ENCODE peak calls at places on chromosomes 11 and 22, in six cellular contexts. F, O, Q, I, P and T are unnamed samples. For H3K4me1, the result is how much of the 10 kb centered on the place peaks cover.

GRCh38 chr11:57397394-57397990 is 7.0 kb upstream of the PRG2 start:
- DNase-seq in I (no peak), F (no peak), O (no peak), Q (no peak), P (no peak), T (no peak)

GRCh38 chr11:56967726-56968125 is 21.0 kb upstream of the OR5AK2 start:
- DNase-seq in F (no peak), Q (no peak), O (no peak), P (no peak), I (no peak), T (no peak)

GRCh38 chr11:93494341-93494740 is 48.9 kb downstream of the SMCO4 start:
- DNase-seq in I (no peak), O (no peak), P (no peak), Q (no peak), F (no peak), T (no peak)

GRCh38 chr11:22927793-22928192 is 67.5 kb upstream of the CCDC179 start:
- DNase-seq in O (no peak), I (no peak), Q (no peak), F (no peak), P (no peak), T (no peak)

GRCh38 chr11:86551286-86551685 is 121.1 kb downstream of the ME3 start:
- DNase-seq in Q (no peak), O (peak), F (peak), P (no peak), I (no peak), T (no peak)

GRCh38 chr11:134267466-134267865 is 8.7 kb upstream of the GLB1L3 start:
- DNase-seq in I (no peak), Q (no peak), O (no peak), F (no peak), P (no peak), T (no peak)

GRCh38 chr11:34124885-34125668 is 19.6 kb downstream of the NAT10 start:
- DNase-seq in P (no peak), O (no peak), F (no peak), I (no peak), Q (no peak), T (no peak)

GRCh38 chr11:129061466-129062194 is 119.0 kb upstream of the TP53AIP1 start:
- DNase-seq in P (no peak), F (no peak), I (no peak), O (no peak), Q (no peak), T (no peak)

GRCh38 chr11:102495161-102496042 is 35.1 kb downstream of the MMP7 start:
- DNase-seq in O (peak), P (no peak), Q (peak), I (peak), F (peak), T (peak)

GRCh38 chr11:103031834-103032233 is 60.1 kb downstream of the DCUN1D5 start:
- DNase-seq in I (no peak), F (peak), O (no peak), Q (no peak), P (no peak), T (no peak)

GRCh38 chr11:6443269-6444003 is 2.6 kb upstream of the HPX start:
- DNase-seq in I (peak), P (no peak), Q (peak), O (peak), F (peak), T (peak)

GRCh38 chr11:132770802-132771545 is 761.3 kb downstream of the OPCML start:
- DNase-seq in Q (no peak), F (peak), I (no peak), O (peak), P (no peak), T (no peak)

GRCh38 chr11:102603091-102603490 is 22.0 kb downstream of the MMP20 start:
- DNase-seq in O (no peak), I (no peak), P (no peak), Q (no peak), F (peak), T (no peak)

GRCh38 chr11:119339581-119340334 is 925 bp downstream of the C1QTNF5 start:
- DNase-seq in O (peak), Q (no peak), F (peak), P (peak), I (no peak), T (peak)

GRCh38 chr11:65121447-65121864 is 478 bp downstream of the FAU start:
- DNase-seq in F (no peak), Q (no peak), P (peak), I (no peak), O (no peak), T (no peak)

GRCh38 chr22:19848298-19849224 is 6.1 kb downstream of the GNB1L start:
- DNase-seq in P (no peak), Q (no peak), F (no peak), O (no peak), I (no peak), T (no peak)

GRCh38 chr22:28440517-28441366 is 238.9 kb downstream of the TTC28 start:
- DNase-seq in O (no peak), I (no peak), F (peak), P (no peak), Q (no peak), T (no peak)

GRCh38 chr22:44063462-44064371 is 39.6 kb downstream of the PARVB start:
- DNase-seq in F (no peak), I (no peak), P (no peak), Q (no peak), O (no peak), T (no peak)

GRCh38 chr11:9755561-9755960 is 91.7 kb downstream of the SWAP70 start:
- DNase-seq in P (no peak), O (no peak), F (peak), I (no peak), Q (no peak), T (no peak)

GRCh38 chr11:64935634-64936081 is at the start of gene GPHA2:
- DNase-seq in I (no peak), F (peak), Q (no peak), P (no peak), O (no peak), T (no peak)

GRCh38 chr11:426851-427250 is 12.1 kb upstream of the SIGIRR start:
- DNase-seq in O (no peak), P (peak), I (no peak), F (no peak), Q (no peak), T (peak)

GRCh38 chr11:44290206-44290605 is 19.7 kb downstream of the ALX4 start:
- DNase-seq in Q (no peak), P (no peak), I (no peak), O (no peak), F (no peak), T (no peak)

GRCh38 chr11:71568707-71569349 is 3.5 kb downstream of the KRTAP5-10 start:
- DNase-seq in F (peak), Q (no peak), O (no peak), P (no peak), I (no peak), T (peak)

GRCh38 chr11:58567889-58568512 is 7.7 kb downstream of the LPXN start:
- DNase-seq in Q (peak), I (no peak), O (peak), P (no peak), F (peak), T (peak)

GRCh38 chr22:25402501-25403283 is 161.8 kb upstream of the GRK3 start:
- DNase-seq in F (peak), O (peak), Q (no peak), I (no peak), P (no peak), T (no peak)

GRCh38 chr11:129815596-129816461 is at the start of gene TMEM45B:
- DNase-seq in I (no peak), Q (peak), P (peak), F (no peak), O (no peak), T (peak)

GRCh38 chr22:48112687-48113521 is 1350.5 kb downstream of the TBC1D22A start:
- DNase-seq in I (no peak), F (no peak), O (no peak), Q (no peak), P (no peak), T (no peak)

GRCh38 chr11:32149748-32150147 is 58.9 kb downstream of the RCN1 start:
- DNase-seq in I (no peak), O (no peak), Q (no peak), P (no peak), F (no peak), T (no peak)

GRCh38 chr11:74570266-74571061 is 21.9 kb upstream of the POLD3 start:
- DNase-seq in O (peak), Q (no peak), P (no peak), F (peak), I (peak), T (peak)

GRCh38 chr11:36598051-36598450 is at the start of gene RAG2:
- DNase-seq in F (no peak), O (no peak), P (no peak), Q (no peak), I (no peak), T (no peak)

GRCh38 chr22:17370036-17370765 is 941 bp downstream of the CECR2 start:
- DNase-seq in P (no peak), O (peak), F (peak), I (no peak), Q (no peak), T (peak)

GRCh38 chr22:32564170-32565001 is 89.8 kb downstream of the FBXO7 start:
- DNase-seq in O (no peak), I (no peak), P (no peak), F (peak), Q (no peak), T (no peak)

GRCh38 chr11:7165911-7166310 is 77.1 kb downstream of the RBMXL2 start:
- DNase-seq in F (no peak), I (no peak), P (no peak), O (no peak), Q (no peak), T (peak)

GRCh38 chr22:49904040-49904369 is 14.2 kb downstream of the ALG12 start:
- DNase-seq in P (no peak), I (no peak), Q (no peak), F (no peak), O (no peak), T (no peak)

GRCh38 chr11:65488273-65489058 is 10.4 kb upstream of the MALAT1 start:
- DNase-seq in I (no peak), F (peak), Q (no peak), P (peak), O (no peak), T (no peak)

GRCh38 chr22:35378547-35379078 is 2.3 kb upstream of the HMOX1 start:
- DNase-seq in I (no peak), Q (no peak), O (no peak), P (no peak), F (no peak), T (no peak)

GRCh38 chr22:35380537-35381423 is at the start of gene HMOX1:
- DNase-seq in I (no peak), O (peak), F (peak), P (peak), Q (peak), T (peak)

GRCh38 chr22:35377735-35378134 is 3.2 kb upstream of the HMOX1 start:
- DNase-seq in O (no peak), F (no peak), P (no peak), Q (no peak), I (no peak), T (no peak)

GRCh38 chr22:35380013-35380412 is 883 bp upstream of the HMOX1 start:
- DNase-seq in F (peak), O (no peak), Q (no peak), I (no peak), P (peak), T (no peak)

DNA sequence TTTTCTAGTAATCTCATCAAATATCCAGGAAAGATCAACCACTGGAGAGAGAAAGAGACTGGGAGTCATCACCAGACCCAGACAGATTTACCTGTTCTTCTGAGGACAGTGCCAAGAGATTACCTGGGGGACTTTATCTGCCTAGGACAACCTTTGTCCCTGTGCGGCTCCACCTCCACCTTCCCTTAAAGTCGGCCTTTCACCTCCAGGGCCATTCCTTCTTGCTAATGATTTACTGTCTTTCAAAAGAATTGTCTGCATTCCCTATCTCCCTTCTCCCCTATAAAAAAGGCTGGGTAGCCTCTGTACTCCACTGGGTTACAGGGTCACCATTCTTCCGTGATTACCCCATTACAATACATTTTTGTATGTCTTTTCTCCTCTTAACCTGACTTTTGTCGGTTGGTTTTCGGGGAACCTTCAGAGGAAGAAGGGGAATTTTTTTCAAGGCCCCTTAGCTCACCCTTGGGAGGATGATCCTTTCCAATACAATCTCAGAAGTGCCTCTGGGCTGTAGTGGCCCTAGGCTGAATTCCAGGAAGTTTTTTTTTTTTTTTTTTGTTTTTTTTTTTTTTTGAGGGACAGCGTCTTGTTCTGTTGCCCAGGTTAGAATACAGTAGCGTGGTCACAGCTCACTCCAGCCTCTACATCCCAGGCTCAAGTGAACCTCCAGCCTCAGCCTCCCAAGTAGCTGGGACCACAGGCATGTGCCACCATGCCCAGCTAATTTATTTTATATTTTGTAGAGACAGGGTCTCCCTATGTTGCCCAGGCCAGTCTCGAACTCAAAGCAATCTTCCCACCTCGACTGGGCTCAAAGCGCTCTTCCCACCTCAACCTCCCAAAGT is 1.5 kb upstream of the HMOX1 start:
- DNase-seq in I (no peak), P (peak), O (no peak), Q (no peak), F (no peak), T (no peak)
- H3K4me1 ChIP-seq in I (under half), P (under half), O (under half), Q (under half), F (under half), T (under half)

GRCh38 chr22:30321461-30321860 is 5.3 kb downstream of the TBC1D10A start:
- DNase-seq in F (no peak), P (no peak), I (no peak), Q (no peak), O (peak), T (no peak)

GRCh38 chr22:30315962-30316576 is 10.7 kb downstream of the TBC1D10A start:
- DNase-seq in I (no peak), O (no peak), F (no peak), Q (no peak), P (no peak), T (no peak)

GRCh38 chr22:30318773-30319419 is 7.8 kb downstream of the TBC1D10A start:
- DNase-seq in F (no peak), P (no peak), O (no peak), Q (no peak), I (no peak), T (no peak)

GRCh38 chr22:30317778-30318177 is 9.0 kb downstream of the TBC1D10A start:
- DNase-seq in O (no peak), P (no peak), F (no peak), I (no peak), Q (no peak), T (no peak)

GRCh38 chr22:30320021-30320556 is 6.7 kb downstream of the TBC1D10A start:
- DNase-seq in I (no peak), Q (no peak), P (no peak), O (no peak), F (no peak), T (no peak)
- H3K4me1 ChIP-seq in I (under half), Q (half or more), P (under half), O (half or more), F (under half), T (under half)

DNA sequence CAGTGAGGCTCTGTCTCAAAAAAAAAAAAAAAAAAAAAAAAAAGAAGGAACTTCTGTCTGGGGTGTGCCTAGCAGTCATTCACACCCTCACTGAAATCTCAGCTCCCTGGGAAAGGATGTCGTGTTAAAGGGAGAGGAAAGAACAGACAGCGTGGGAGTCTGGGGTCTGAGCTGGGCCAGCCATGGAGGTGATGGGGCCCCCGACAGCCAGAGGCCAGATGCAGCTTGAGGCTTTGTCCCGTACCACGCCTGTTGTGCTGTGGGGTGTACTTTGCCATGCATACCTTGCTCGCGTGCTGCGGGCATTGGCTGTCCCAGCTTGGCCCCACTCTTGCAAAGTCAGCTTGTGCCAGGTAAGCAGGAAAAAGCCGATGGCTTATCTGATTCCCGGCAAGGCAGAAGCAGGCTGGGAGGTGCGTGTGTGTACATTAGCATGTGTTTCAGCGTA is 4.6 kb downstream of the SYT12 start:
- DNase-seq in O (no peak), Q (no peak), P (no peak), I (no peak), F (no peak), T (no peak)
- H3K4me1 ChIP-seq in O (under half), Q (under half), P (under half), I (under half), F (under half), T (under half)

DNA sequence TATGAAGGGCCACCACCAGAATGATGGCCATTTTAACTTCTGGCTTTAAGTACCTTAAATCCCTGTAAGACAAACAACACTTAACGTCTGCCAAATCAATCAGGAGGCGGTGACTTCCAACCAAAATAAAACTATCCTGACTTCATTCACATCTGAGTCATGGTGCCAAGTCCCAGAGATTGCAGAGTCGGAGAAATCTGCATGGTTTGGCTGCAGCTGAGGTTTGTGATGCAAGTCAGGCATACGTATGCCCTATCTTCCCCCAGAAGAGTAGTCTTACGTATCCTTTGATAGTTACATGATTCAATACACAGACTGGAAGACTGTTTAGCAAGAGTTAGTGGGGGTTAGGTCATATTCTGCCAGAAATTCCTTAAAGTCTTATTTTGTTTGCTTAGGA is 1.7 kb upstream of the GAB2 start:
- DNase-seq in F (peak), O (peak), P (no peak), I (no peak), Q (no peak), T (no peak)
- H3K4me1 ChIP-seq in F (under half), O (under half), P (under half), I (under half), Q (under half), T (under half)

GRCh38 chr11:120391854-120392253 is 55.6 kb downstream of the ARHGEF12 start:
- DNase-seq in P (no peak), I (no peak), O (no peak), F (no peak), Q (no peak), T (no peak)
- H3K4me1 ChIP-seq in P (under half), I (under half), O (under half), F (under half), Q (under half), T (under half)

GRCh38 chr22:26579331-26579886 is 10.5 kb downstream of the TPST2 start:
- DNase-seq in I (no peak), P (peak), F (no peak), Q (peak), O (peak), T (no peak)
- H3K4me1 ChIP-seq in I (under half), P (under half), F (under half), Q (half or more), O (under half), T (under half)

DNA sequence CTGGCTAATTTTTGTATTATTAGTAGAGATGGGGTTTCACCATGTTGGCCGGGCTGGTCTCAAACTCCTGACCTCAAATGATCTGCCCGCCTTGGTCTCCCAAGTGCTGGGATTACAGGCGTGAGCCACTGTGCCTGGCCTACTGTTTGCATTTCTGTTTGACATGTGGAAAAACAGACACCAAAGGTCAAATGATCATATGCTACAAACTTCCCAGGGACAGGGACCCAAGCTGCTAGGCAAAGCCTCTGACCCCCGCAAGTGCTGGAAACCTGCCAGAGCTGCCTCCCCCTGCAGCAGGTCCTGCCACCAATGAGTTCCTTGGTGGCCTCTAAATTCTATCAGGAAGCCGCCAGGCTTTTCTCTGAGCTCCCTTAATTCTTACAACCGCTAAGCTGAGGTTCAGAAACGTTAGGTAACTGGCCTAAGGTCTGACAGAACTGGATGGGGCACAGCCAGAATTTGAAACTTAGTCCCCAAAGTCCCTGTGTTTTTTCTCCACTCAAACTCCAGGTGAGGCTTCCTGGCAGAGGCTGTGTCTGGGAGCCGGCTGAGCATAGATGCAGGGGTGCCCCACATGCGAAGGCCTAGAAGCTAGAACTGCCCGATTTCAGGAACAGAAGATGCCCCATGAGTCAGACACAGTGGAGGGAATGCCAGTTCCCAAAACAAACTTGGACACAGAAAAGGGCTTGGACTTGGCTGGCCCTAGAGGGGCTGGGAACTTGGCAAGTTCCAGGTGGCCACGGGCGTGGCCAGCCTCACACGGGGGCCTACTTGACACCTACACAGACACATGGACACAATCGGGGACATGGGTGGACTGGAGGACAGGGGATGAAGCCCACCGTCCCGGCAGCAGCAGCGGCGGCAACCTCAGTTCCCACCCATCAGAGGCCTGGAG is 7.4 kb downstream of the CSNK1E start:
- DNase-seq in F (peak), Q (no peak), O (no peak), I (no peak), P (no peak), T (no peak)
- H3K4me1 ChIP-seq in F (half or more), Q (under half), O (half or more), I (under half), P (under half), T (under half)